ENCODE peak calls at places on chromosomes 5 and 9, in ten cellular contexts. One of them, this sample, is unnamed.
A peak's percentile ranks its signal among the peaks of the same experiment; 100 is the strongest.

GRCh38 chr5:1948663-1949191 is 66.0 kb upstream of the IRX4 start:
- DNase-seq in NCI-H187 treated with DMSO at 0.1 percent for 48 hours: no peak
- DNase-seq in fibroblast of the aortic adventitia: no peak
- DNase-seq in HTR-8/SVneo: no peak
- DNase-seq in RPMI7951: no peak
- DNase-seq in HuH-7: no peak
- DNase-seq in HEK293T: no peak
- DNase-seq in NB4: no peak
- DNase-seq in stomach: no peak
- DNase-seq in AG10803: no peak
- DNase-seq in this sample: no peak

GRCh38 chr5:132473019-132473531 is 17.5 kb downstream of the IRF1 start:
- DNase-seq in NCI-H187 treated with DMSO at 0.1 percent for 48 hours: no peak
- DNase-seq in fibroblast of the aortic adventitia: no peak
- DNase-seq in HTR-8/SVneo: no peak
- DNase-seq in RPMI7951: no peak
- DNase-seq in HuH-7: no peak
- DNase-seq in HEK293T: no peak
- DNase-seq in NB4: peak; percentile 37
- DNase-seq in stomach: peak; percentile 51
- DNase-seq in AG10803: no peak
- DNase-seq in this sample: no peak

GRCh38 chr5:136055612-136056302 is 27.0 kb downstream of the TGFBI start:
- DNase-seq in NCI-H187 treated with DMSO at 0.1 percent for 48 hours: peak; percentile 25
- DNase-seq in fibroblast of the aortic adventitia: no peak
- DNase-seq in HTR-8/SVneo: no peak
- DNase-seq in RPMI7951: no peak
- DNase-seq in HuH-7: no peak
- DNase-seq in HEK293T: no peak
- DNase-seq in NB4: no peak
- DNase-seq in stomach: no peak
- DNase-seq in AG10803: no peak
- DNase-seq in this sample: no peak

GRCh38 chr5:181223041-181223728 is at the start of gene TRIM41:
- DNase-seq in NCI-H187 treated with DMSO at 0.1 percent for 48 hours: no peak
- DNase-seq in fibroblast of the aortic adventitia: peak; percentile 98
- DNase-seq in HTR-8/SVneo: peak; percentile 87
- DNase-seq in RPMI7951: peak; percentile 98
- DNase-seq in HuH-7: peak; percentile 95
- DNase-seq in HEK293T: peak; percentile 88
- DNase-seq in NB4: peak; percentile 99
- DNase-seq in stomach: peak; percentile 97
- DNase-seq in AG10803: peak; percentile 99
- DNase-seq in this sample: peak; percentile 79

GRCh38 chr9:99039388-99040182 is 65.3 kb upstream of the TGFBR1 start:
- DNase-seq in NCI-H187 treated with DMSO at 0.1 percent for 48 hours: no peak
- DNase-seq in fibroblast of the aortic adventitia: no peak
- DNase-seq in HTR-8/SVneo: no peak
- DNase-seq in RPMI7951: peak; percentile 31
- DNase-seq in HuH-7: no peak
- DNase-seq in HEK293T: no peak
- DNase-seq in NB4: peak; percentile 62
- DNase-seq in stomach: no peak
- DNase-seq in AG10803: peak; percentile 48
- DNase-seq in this sample: no peak

GRCh38 chr5:114358329-114358728 is 3.5 kb upstream of the KCNN2 start:
- DNase-seq in NCI-H187 treated with DMSO at 0.1 percent for 48 hours: no peak
- DNase-seq in fibroblast of the aortic adventitia: no peak
- DNase-seq in HTR-8/SVneo: no peak
- DNase-seq in RPMI7951: no peak
- DNase-seq in HuH-7: no peak
- DNase-seq in HEK293T: no peak
- DNase-seq in NB4: no peak
- DNase-seq in stomach: no peak
- DNase-seq in AG10803: no peak
- DNase-seq in this sample: no peak

GRCh38 chr9:131799177-131799823 is 59.4 kb upstream of the RAPGEF1 start:
- DNase-seq in NCI-H187 treated with DMSO at 0.1 percent for 48 hours: no peak
- DNase-seq in fibroblast of the aortic adventitia: peak; percentile 39
- DNase-seq in HTR-8/SVneo: peak; percentile 51
- DNase-seq in RPMI7951: peak; percentile 37
- DNase-seq in HuH-7: peak; percentile 79
- DNase-seq in HEK293T: peak; percentile 73
- DNase-seq in NB4: peak; percentile 52
- DNase-seq in stomach: peak; percentile 47
- DNase-seq in AG10803: peak; percentile 16
- DNase-seq in this sample: peak; percentile 77

GRCh38 chr5:10949856-10950630 is 189.0 kb upstream of the DAP start:
- DNase-seq in NCI-H187 treated with DMSO at 0.1 percent for 48 hours: no peak
- DNase-seq in fibroblast of the aortic adventitia: no peak
- DNase-seq in HTR-8/SVneo: no peak
- DNase-seq in RPMI7951: no peak
- DNase-seq in HuH-7: no peak
- DNase-seq in HEK293T: no peak
- DNase-seq in NB4: no peak
- DNase-seq in stomach: no peak
- DNase-seq in AG10803: no peak
- DNase-seq in this sample: no peak

GRCh38 chr5:142800776-142801494 is 30.8 kb downstream of the ARHGAP26 start:
- DNase-seq in NCI-H187 treated with DMSO at 0.1 percent for 48 hours: no peak
- DNase-seq in fibroblast of the aortic adventitia: no peak
- DNase-seq in HTR-8/SVneo: no peak
- DNase-seq in RPMI7951: no peak
- DNase-seq in HuH-7: no peak
- DNase-seq in HEK293T: no peak
- DNase-seq in NB4: peak; percentile 64
- DNase-seq in stomach: no peak
- DNase-seq in AG10803: no peak
- DNase-seq in this sample: no peak

GRCh38 chr5:14590949-14591348 is 9.4 kb downstream of the OTULINL start:
- DNase-seq in NCI-H187 treated with DMSO at 0.1 percent for 48 hours: no peak
- DNase-seq in fibroblast of the aortic adventitia: no peak
- DNase-seq in HTR-8/SVneo: no peak
- DNase-seq in RPMI7951: peak; percentile 46
- DNase-seq in HuH-7: no peak
- DNase-seq in HEK293T: no peak
- DNase-seq in NB4: no peak
- DNase-seq in stomach: no peak
- DNase-seq in AG10803: no peak
- DNase-seq in this sample: no peak

GRCh38 chr5:5104550-5104949 is 35.6 kb upstream of the ADAMTS16 start:
- DNase-seq in NCI-H187 treated with DMSO at 0.1 percent for 48 hours: no peak
- DNase-seq in fibroblast of the aortic adventitia: no peak
- DNase-seq in HTR-8/SVneo: no peak
- DNase-seq in RPMI7951: peak; percentile 49
- DNase-seq in HuH-7: no peak
- DNase-seq in HEK293T: no peak
- DNase-seq in NB4: no peak
- DNase-seq in stomach: no peak
- DNase-seq in AG10803: no peak
- DNase-seq in this sample: no peak

GRCh38 chr5:41112486-41113455 is 41.6 kb upstream of the MROH2B start:
- DNase-seq in NCI-H187 treated with DMSO at 0.1 percent for 48 hours: no peak
- DNase-seq in fibroblast of the aortic adventitia: peak; percentile 60
- DNase-seq in HTR-8/SVneo: no peak
- DNase-seq in RPMI7951: no peak
- DNase-seq in HuH-7: no peak
- DNase-seq in HEK293T: no peak
- DNase-seq in NB4: no peak
- DNase-seq in stomach: no peak
- DNase-seq in AG10803: peak; percentile 78
- DNase-seq in this sample: no peak

GRCh38 chr5:147051193-147051592 is 172.6 kb upstream of the PPP2R2B start:
- DNase-seq in NCI-H187 treated with DMSO at 0.1 percent for 48 hours: no peak
- DNase-seq in fibroblast of the aortic adventitia: no peak
- DNase-seq in HTR-8/SVneo: no peak
- DNase-seq in RPMI7951: peak; percentile 10
- DNase-seq in HuH-7: no peak
- DNase-seq in HEK293T: no peak
- DNase-seq in NB4: peak; percentile 10
- DNase-seq in stomach: no peak
- DNase-seq in AG10803: no peak
- DNase-seq in this sample: peak; percentile 19

GRCh38 chr5:78527054-78527884 is 121.3 kb downstream of the LHFPL2 start:
- DNase-seq in NCI-H187 treated with DMSO at 0.1 percent for 48 hours: no peak
- DNase-seq in fibroblast of the aortic adventitia: peak; percentile 94
- DNase-seq in HTR-8/SVneo: no peak
- DNase-seq in RPMI7951: peak; percentile 94
- DNase-seq in HuH-7: no peak
- DNase-seq in HEK293T: no peak
- DNase-seq in NB4: no peak
- DNase-seq in stomach: no peak
- DNase-seq in AG10803: peak; percentile 95
- DNase-seq in this sample: peak; percentile 48

GRCh38 chr5:144522698-144523097 is 352.0 kb downstream of the KCTD16 start:
- DNase-seq in NCI-H187 treated with DMSO at 0.1 percent for 48 hours: no peak
- DNase-seq in fibroblast of the aortic adventitia: no peak
- DNase-seq in HTR-8/SVneo: no peak
- DNase-seq in RPMI7951: no peak
- DNase-seq in HuH-7: no peak
- DNase-seq in HEK293T: no peak
- DNase-seq in NB4: no peak
- DNase-seq in stomach: no peak
- DNase-seq in AG10803: no peak
- DNase-seq in this sample: no peak

GRCh38 chr9:126781717-126782388 is 23.0 kb upstream of the ZBTB43 start:
- DNase-seq in NCI-H187 treated with DMSO at 0.1 percent for 48 hours: no peak
- DNase-seq in fibroblast of the aortic adventitia: peak; percentile 71
- DNase-seq in HTR-8/SVneo: peak; percentile 79
- DNase-seq in RPMI7951: peak; percentile 58
- DNase-seq in HuH-7: peak; percentile 85
- DNase-seq in HEK293T: peak; percentile 91
- DNase-seq in NB4: peak; percentile 77
- DNase-seq in stomach: peak; percentile 89
- DNase-seq in AG10803: peak; percentile 55
- DNase-seq in this sample: peak; percentile 93

GRCh38 chr5:28807230-28807629 is 1768.8 kb upstream of the CDH9 start:
- DNase-seq in NCI-H187 treated with DMSO at 0.1 percent for 48 hours: no peak
- DNase-seq in fibroblast of the aortic adventitia: no peak
- DNase-seq in HTR-8/SVneo: peak; percentile 73
- DNase-seq in RPMI7951: peak; percentile 36
- DNase-seq in HuH-7: no peak
- DNase-seq in HEK293T: no peak
- DNase-seq in NB4: no peak
- DNase-seq in stomach: no peak
- DNase-seq in AG10803: no peak
- DNase-seq in this sample: peak; percentile 8

GRCh38 chr5:124932791-124933600 is 186.6 kb upstream of the ZNF608 start:
- DNase-seq in NCI-H187 treated with DMSO at 0.1 percent for 48 hours: no peak
- DNase-seq in fibroblast of the aortic adventitia: peak; percentile 88
- DNase-seq in HTR-8/SVneo: no peak
- DNase-seq in RPMI7951: peak; percentile 86
- DNase-seq in HuH-7: no peak
- DNase-seq in HEK293T: no peak
- DNase-seq in NB4: no peak
- DNase-seq in stomach: peak; percentile 74
- DNase-seq in AG10803: peak; percentile 77
- DNase-seq in this sample: no peak

GRCh38 chr9:16133032-16133431 is 580.2 kb downstream of the CCDC171 start:
- DNase-seq in NCI-H187 treated with DMSO at 0.1 percent for 48 hours: no peak
- DNase-seq in fibroblast of the aortic adventitia: no peak
- DNase-seq in HTR-8/SVneo: no peak
- DNase-seq in RPMI7951: no peak
- DNase-seq in HuH-7: no peak
- DNase-seq in HEK293T: no peak
- DNase-seq in NB4: no peak
- DNase-seq in stomach: no peak
- DNase-seq in AG10803: no peak
- DNase-seq in this sample: no peak

GRCh38 chr5:2686725-2687124 is 64.8 kb downstream of the IRX2 start:
- DNase-seq in NCI-H187 treated with DMSO at 0.1 percent for 48 hours: no peak
- DNase-seq in fibroblast of the aortic adventitia: no peak
- DNase-seq in HTR-8/SVneo: no peak
- DNase-seq in RPMI7951: no peak
- DNase-seq in HuH-7: no peak
- DNase-seq in HEK293T: no peak
- DNase-seq in NB4: no peak
- DNase-seq in stomach: no peak
- DNase-seq in AG10803: no peak
- DNase-seq in this sample: no peak

GRCh38 chr9:95102001-95102433 is 215.5 kb downstream of the FANCC start:
- DNase-seq in NCI-H187 treated with DMSO at 0.1 percent for 48 hours: no peak
- DNase-seq in fibroblast of the aortic adventitia: no peak
- DNase-seq in HTR-8/SVneo: no peak
- DNase-seq in RPMI7951: no peak
- DNase-seq in HuH-7: no peak
- DNase-seq in HEK293T: no peak
- DNase-seq in NB4: no peak
- DNase-seq in stomach: no peak
- DNase-seq in AG10803: no peak
- DNase-seq in this sample: no peak

GRCh38 chr5:171306141-171306540 is 2.9 kb upstream of the TLX3 start:
- DNase-seq in NCI-H187 treated with DMSO at 0.1 percent for 48 hours: no peak
- DNase-seq in fibroblast of the aortic adventitia: no peak
- DNase-seq in HTR-8/SVneo: no peak
- DNase-seq in RPMI7951: no peak
- DNase-seq in HuH-7: no peak
- DNase-seq in HEK293T: no peak
- DNase-seq in NB4: no peak
- DNase-seq in stomach: no peak
- DNase-seq in AG10803: no peak
- DNase-seq in this sample: no peak

GRCh38 chr9:95429096-95429495 is 87.7 kb downstream of the PTCH1 start:
- DNase-seq in NCI-H187 treated with DMSO at 0.1 percent for 48 hours: no peak
- DNase-seq in fibroblast of the aortic adventitia: no peak
- DNase-seq in HTR-8/SVneo: no peak
- DNase-seq in RPMI7951: no peak
- DNase-seq in HuH-7: no peak
- DNase-seq in HEK293T: no peak
- DNase-seq in NB4: no peak
- DNase-seq in stomach: no peak
- DNase-seq in AG10803: peak; percentile 21
- DNase-seq in this sample: no peak

GRCh38 chr5:132225165-132226032 is 2.3 kb downstream of the P4HA2 start:
- DNase-seq in NCI-H187 treated with DMSO at 0.1 percent for 48 hours: peak; percentile 19
- DNase-seq in fibroblast of the aortic adventitia: peak; percentile 99
- DNase-seq in HTR-8/SVneo: peak; percentile 69
- DNase-seq in RPMI7951: peak; percentile 95
- DNase-seq in HuH-7: no peak
- DNase-seq in HEK293T: no peak
- DNase-seq in NB4: peak; percentile 17
- DNase-seq in stomach: peak; percentile 60
- DNase-seq in AG10803: peak; percentile 89
- DNase-seq in this sample: no peak

GRCh38 chr9:69324549-69325401 is at the start of gene ENTREP1:
- DNase-seq in NCI-H187 treated with DMSO at 0.1 percent for 48 hours: no peak
- DNase-seq in fibroblast of the aortic adventitia: peak; percentile 20
- DNase-seq in HTR-8/SVneo: peak; percentile 29
- DNase-seq in RPMI7951: peak; percentile 32
- DNase-seq in HuH-7: peak; percentile 50
- DNase-seq in HEK293T: peak; percentile 62
- DNase-seq in NB4: no peak
- DNase-seq in stomach: peak; percentile 83
- DNase-seq in AG10803: peak; percentile 15
- DNase-seq in this sample: peak; percentile 95

GRCh38 chr9:98627291-98627690 is 81.4 kb downstream of the GABBR2 start:
- DNase-seq in NCI-H187 treated with DMSO at 0.1 percent for 48 hours: no peak
- DNase-seq in fibroblast of the aortic adventitia: no peak
- DNase-seq in HTR-8/SVneo: no peak
- DNase-seq in RPMI7951: peak; percentile 14
- DNase-seq in HuH-7: no peak
- DNase-seq in HEK293T: no peak
- DNase-seq in NB4: no peak
- DNase-seq in stomach: no peak
- DNase-seq in AG10803: peak; percentile 67
- DNase-seq in this sample: no peak

GRCh38 chr5:93189707-93190120 is 391.3 kb downstream of the NR2F1-AS1 start:
- DNase-seq in NCI-H187 treated with DMSO at 0.1 percent for 48 hours: no peak
- DNase-seq in fibroblast of the aortic adventitia: peak; percentile 87
- DNase-seq in HTR-8/SVneo: peak; percentile 30
- DNase-seq in RPMI7951: peak; percentile 96
- DNase-seq in HuH-7: no peak
- DNase-seq in HEK293T: no peak
- DNase-seq in NB4: no peak
- DNase-seq in stomach: no peak
- DNase-seq in AG10803: peak; percentile 86
- DNase-seq in this sample: peak; percentile 22

GRCh38 chr9:134053941-134054761 is 13.7 kb downstream of the BRD3 start:
- DNase-seq in NCI-H187 treated with DMSO at 0.1 percent for 48 hours: no peak
- DNase-seq in fibroblast of the aortic adventitia: no peak
- DNase-seq in HTR-8/SVneo: no peak
- DNase-seq in RPMI7951: no peak
- DNase-seq in HuH-7: no peak
- DNase-seq in HEK293T: no peak
- DNase-seq in NB4: no peak
- DNase-seq in stomach: no peak
- DNase-seq in AG10803: no peak
- DNase-seq in this sample: no peak